ENCODE peak calls at places on chromosomes 13 and 19, in five cellular contexts. H is right cardiac atrium; D is activated CD8-positive, alpha-beta T cell treated with anti-CD3 and anti-CD28 coated beads, Interleukin-2, amount 10 ng/mL, durations not matched to agents 7 days and 5 days; V is A549; G is activated CD8-positive, alpha-beta memory T cell treated with anti-CD3 and anti-CD28 coated beads, Interleukin-2, amount 10 ng/mL, durations not matched to agents 7 days and 5 days. Z is an unnamed sample.

GRCh38 chr19:18488403-18488723 is 33.5 kb downstream of the ELL start:
- ATAC-seq in D (peak; percentile 25), V (peak; percentile 87), H (peak; percentile 4), G (no peak), Z (no peak)

GRCh38 chr19:45767410-45767880 is 1.6 kb downstream of the SIX5 start:
- ATAC-seq in G (no peak), V (peak; percentile 1), H (peak; percentile 3), D (no peak), Z (no peak)

GRCh38 chr19:23283925-23284324 is 33.7 kb upstream of the ZNF724 start:
- ATAC-seq in V (peak; percentile 87), D (peak; percentile 60), G (peak; percentile 55), H (peak; percentile 77), Z (peak; percentile 88)

GRCh38 chr13:40682449-40683240 is 16.2 kb upstream of the FOXO1 start:
- ATAC-seq in H (no peak), G (no peak), D (no peak), V (no peak), Z (peak; percentile 54)

GRCh38 chr13:71754407-71754974 is 112.5 kb downstream of the DACH1 start:
- ATAC-seq in H (peak; percentile 71), G (no peak), V (no peak), D (no peak), Z (no peak)

GRCh38 chr13:40910324-40911050 is 108.6 kb downstream of the ELF1 start:
- ATAC-seq in G (peak; percentile 57), V (no peak), H (peak; percentile 40), D (no peak), Z (peak; percentile 98)

GRCh38 chr13:110536006-110536693 is 25.4 kb downstream of the RAB20 start:
- ATAC-seq in D (no peak), V (no peak), H (peak; percentile 62), G (no peak), Z (no peak)

GRCh38 chr13:61286148-61286745 is 129.4 kb downstream of the PCDH20 start:
- ATAC-seq in D (no peak), G (no peak), H (no peak), V (peak; percentile 43), Z (no peak)

GRCh38 chr19:22052644-22053013 is 345 bp downstream of the ZNF257 start:
- ATAC-seq in V (no peak), D (peak; percentile 52), G (peak; percentile 56), H (peak; percentile 72), Z (peak; percentile 43)

GRCh38 chr19:9721861-9722260 is 46.7 kb downstream of the ZNF846 start:
- ATAC-seq in G (no peak), H (no peak), V (no peak), D (no peak), Z (no peak)

GRCh38 chr19:47143322-47144073 is 12.9 kb downstream of the SAE1 start:
- ATAC-seq in D (no peak), G (no peak), H (no peak), V (no peak), Z (peak; percentile 75)

GRCh38 chr19:38351865-38352395 is 16.3 kb downstream of the CATSPERG start:
- ATAC-seq in H (peak; percentile 29), D (peak; percentile 15), G (no peak), V (peak; percentile 64), Z (no peak)